ENCODE peak calls at places on chromosomes 3 and 15, in four cellular contexts. A is tibial nerve, P is GM23338, W is psoas muscle. O is an unnamed sample. For H3K4me1, the result is how much of the 10 kb centered on the place peaks cover.

GRCh38 chr15:44798815-44799214 is 62.5 kb downstream of the TRIM69 start:
- DNase-seq in W (no peak), A (no peak), P (peak), O (peak)

GRCh38 chr15:55775316-55775715 is 32.4 kb upstream of the PRTG start:
- DNase-seq in W (no peak), P (peak), A (no peak), O (peak)

GRCh38 chr15:39666671-39667070 is 85.8 kb downstream of the THBS1 start:
- DNase-seq in W (no peak), A (no peak), P (peak), O (peak)

GRCh38 chr15:39936681-39937080 is 2.8 kb downstream of the EIF2AK4 start:
- DNase-seq in A (no peak), W (no peak), P (no peak), O (no peak)

GRCh38 chr3:102144063-102144462 is 290.8 kb upstream of the ZPLD1 start:
- DNase-seq in A (no peak), P (no peak), W (no peak), O (no peak)

GRCh38 chr15:84598993-84599392 is 1.8 kb upstream of the ZSCAN2 start:
- DNase-seq in W (no peak), P (peak), A (peak), O (peak)

GRCh38 chr3:53166781-53167291 is 5.8 kb downstream of the PRKCD start:
- DNase-seq in P (no peak), A (peak), W (peak), O (no peak)

GRCh38 chr3:16396202-16396601 is 117.3 kb downstream of the RFTN1 start:
- DNase-seq in A (no peak), W (no peak), P (no peak), O (no peak)

GRCh38 chr3:187005827-187006481 is 75.6 kb downstream of the ST6GAL1 start:
- DNase-seq in A (no peak), P (no peak), W (no peak), O (no peak)

GRCh38 chr3:172175254-172175599 is 135.8 kb downstream of the FNDC3B start:
- DNase-seq in P (no peak), W (no peak), A (no peak), O (no peak)
- H3K4me1 ChIP-seq in P (half or more), W (under half), A (under half), O (under half)

GRCh38 chr15:67077641-67078215 is 12.3 kb downstream of the SMAD3 start:
- DNase-seq in W (peak), P (no peak), A (no peak), O (no peak)
- H3K4me1 ChIP-seq in W (half or more), P (under half), A (under half), O (under half)

DNA sequence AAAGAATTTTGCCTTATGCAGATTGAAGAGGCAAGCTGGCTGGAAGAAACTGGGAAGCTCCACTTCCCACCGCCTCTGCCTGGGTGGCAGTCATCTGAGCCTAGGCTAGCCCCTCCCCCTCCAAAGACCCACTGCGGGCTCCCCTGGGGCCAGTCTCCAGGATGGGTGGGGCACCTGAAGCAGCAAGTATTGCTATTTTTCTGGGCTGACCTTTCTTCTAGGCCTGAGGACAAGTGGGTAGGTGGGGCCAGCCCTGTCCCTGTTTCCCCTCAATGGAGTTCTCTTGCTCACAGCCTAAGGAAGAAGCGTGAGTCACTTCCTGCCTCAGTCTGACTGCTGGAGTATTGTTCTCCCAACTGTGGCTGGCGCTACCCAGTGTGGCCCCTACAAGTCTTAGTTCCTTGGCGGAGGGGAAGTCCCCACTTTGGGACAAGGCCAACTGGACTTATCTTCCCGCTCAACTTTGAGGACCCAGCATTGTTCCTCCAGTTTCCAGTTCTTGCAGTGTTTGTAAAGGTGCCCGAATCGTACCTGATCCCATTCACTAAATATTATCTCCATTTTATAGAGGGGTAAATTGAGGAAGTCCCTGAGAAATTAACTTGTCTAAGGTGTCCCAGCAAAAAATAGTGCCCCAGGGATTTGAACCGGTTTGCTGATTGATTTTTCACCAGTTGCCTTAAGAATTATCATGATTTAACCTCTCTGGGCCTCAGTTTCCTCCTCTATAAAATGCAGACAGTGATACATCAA is 1.4 kb downstream of the FURIN start:
- DNase-seq in P (peak), W (peak), A (peak), O (peak)
- H3K4me1 ChIP-seq in P (half or more), W (under half), A (under half), O (under half)

GRCh38 chr15:101179341-101180153 is 72.3 kb downstream of the CHSY1 start:
- DNase-seq in W (no peak), A (no peak), P (no peak), O (no peak)
- H3K4me1 ChIP-seq in W (under half), A (under half), P (under half), O (under half)